ENCODE peak calls at places on chromosomes 3 and 15, in eight cellular contexts. L is ascending aorta; Z is fibroblast of mammary gland; D is stimulated activated CD8-positive, alpha-beta memory T cell treated with anti-CD3 and anti-CD28 coated beads, Interleukin-4, amount 100 ng/mL, for 48 hours; Y is hypothalamus; Q is kidney; C is HS-27A; W is tibial artery. F is an unnamed sample.

GRCh38 chr3:179037361-179037760 is 34.2 kb downstream of the ZMAT3 start:
- DNase-seq in Q (peak), L (peak), Y (peak), D (peak), W (peak), C (peak), Z (peak), F (peak)

GRCh38 chr3:195872800-195873199 is 35.6 kb downstream of the TNK2 start:
- DNase-seq in C (no peak), D (no peak), Z (no peak), L (no peak), Y (no peak), W (no peak), Q (no peak), F (no peak)

GRCh38 chr3:47533481-47533880 is 20.0 kb upstream of the ELP6 start:
- DNase-seq in C (no peak), Q (no peak), L (no peak), D (no peak), W (no peak), Y (no peak), Z (no peak), F (no peak)

GRCh38 chr3:127954642-127955041 is 39.6 kb downstream of the KBTBD12 start:
- DNase-seq in L (no peak), Z (no peak), D (no peak), C (no peak), Q (peak), W (peak), Y (peak), F (no peak)

GRCh38 chr3:64105816-64106215 is 82.5 kb upstream of the PSMD6 start:
- DNase-seq in W (no peak), Y (no peak), C (no peak), L (no peak), Z (no peak), D (no peak), Q (no peak), F (no peak)

GRCh38 chr3:4629095-4630007 is 136.2 kb downstream of the ITPR1 start:
- DNase-seq in D (no peak), W (no peak), L (no peak), Y (no peak), Q (no peak), C (no peak), Z (no peak), F (no peak)

GRCh38 chr3:128554465-128555097 is 61.6 kb upstream of the GATA2 start:
- DNase-seq in L (peak), C (no peak), D (peak), Z (no peak), W (no peak), Y (no peak), Q (no peak), F (no peak)

GRCh38 chr3:58323795-58324674 is 8.7 kb upstream of the PXK start:
- DNase-seq in Y (no peak), L (no peak), Z (no peak), C (no peak), W (no peak), D (no peak), Q (no peak), F (no peak)

GRCh38 chr3:184491867-184492615 is 69.5 kb upstream of the EPHB3 start:
- DNase-seq in D (no peak), C (no peak), Y (peak), Q (peak), L (peak), Z (no peak), W (peak), F (no peak)

GRCh38 chr3:16884084-16884747 is 539 bp upstream of the PLCL2 start:
- DNase-seq in C (no peak), W (peak), D (peak), Z (peak), Y (peak), L (peak), Q (peak), F (peak)

GRCh38 chr3:52694528-52695189 is 8.8 kb downstream of the GNL3 start:
- DNase-seq in W (no peak), D (no peak), Z (no peak), Q (no peak), L (no peak), Y (no peak), C (no peak), F (no peak)

GRCh38 chr3:197942956-197943556 is 6.9 kb upstream of the RPL35A start:
- DNase-seq in C (peak), Z (peak), L (peak), D (no peak), Q (no peak), Y (no peak), W (no peak), F (peak)

GRCh38 chr3:127081001-127081720 is 98.2 kb downstream of the PLXNA1 start:
- DNase-seq in W (no peak), C (no peak), Y (no peak), Z (no peak), L (no peak), D (no peak), Q (no peak), F (no peak)

GRCh38 chr15:45169608-45170480 is 17.9 kb downstream of the SHF start:
- DNase-seq in C (no peak), Y (no peak), D (no peak), L (no peak), Q (no peak), Z (no peak), W (no peak), F (no peak)

GRCh38 chr3:126438746-126439145 is 36.9 kb downstream of the ZXDC start:
- DNase-seq in Y (no peak), W (no peak), Q (no peak), L (peak), Z (no peak), D (no peak), C (no peak), F (no peak)

GRCh38 chr15:70101459-70102113 is 3.9 kb upstream of the TLE3 start:
- DNase-seq in C (peak), W (no peak), L (peak), Q (no peak), Z (peak), Y (no peak), D (no peak), F (peak)

GRCh38 chr15:85073556-85074194 is 92.0 kb downstream of the PDE8A start:
- DNase-seq in Q (no peak), Z (peak), Y (no peak), C (no peak), L (no peak), W (no peak), D (peak), F (no peak)

GRCh38 chr3:52752045-52752660 is 18.6 kb downstream of the NEK4 start:
- DNase-seq in W (no peak), Z (no peak), D (no peak), C (no peak), Y (no peak), L (no peak), Q (no peak), F (no peak)

GRCh38 chr3:9746330-9746729 is 3.4 kb upstream of the OGG1 start:
- DNase-seq in Z (peak), Q (no peak), C (no peak), L (no peak), Y (no peak), D (peak), W (no peak), F (peak)

F was measured in fibroblast of the conjunctiva.